ENCODE peak calls at places on chromosomes 4 and X, in four cellular contexts. One of them, this sample, is unnamed.
A peak's percentile ranks its signal among the peaks of the same experiment; 100 is the strongest.

GRCh38 chrX:150028692-150029091 is 90.4 kb upstream of the EOLA2 start:
- DNase-seq in uterus: no peak
- DNase-seq in ovary: no peak
- DNase-seq in heart right ventricle: no peak
- DNase-seq in this sample: no peak

GRCh38 chr4:27360651-27361347 is 500.2 kb downstream of the STIM2 start:
- DNase-seq in uterus: no peak
- DNase-seq in heart right ventricle: peak; percentile 8
- DNase-seq in ovary: no peak
- DNase-seq in this sample: no peak

GRCh38 chr4:75724867-75725724 is 719 bp downstream of the USO1 start:
- DNase-seq in ovary: peak; percentile 74
- DNase-seq in uterus: peak; percentile 63
- DNase-seq in heart right ventricle: peak; percentile 73
- DNase-seq in this sample: peak; percentile 73

GRCh38 chr4:152660526-152660925 is 19.3 kb downstream of the TMEM154 start:
- DNase-seq in ovary: no peak
- DNase-seq in uterus: no peak
- DNase-seq in heart right ventricle: no peak
- DNase-seq in this sample: no peak

GRCh38 chr4:118682928-118683327 is 2.3 kb upstream of the METTL14 start:
- DNase-seq in heart right ventricle: no peak
- DNase-seq in ovary: no peak
- DNase-seq in uterus: no peak
- DNase-seq in this sample: no peak

GRCh38 chr4:27819261-27819660 is 958.6 kb downstream of the STIM2 start:
- DNase-seq in uterus: no peak
- DNase-seq in ovary: no peak
- DNase-seq in heart right ventricle: no peak
- DNase-seq in this sample: no peak

GRCh38 chrX:9033586-9033985 is 341 bp downstream of the FAM9B start:
- DNase-seq in uterus: no peak
- DNase-seq in ovary: no peak
- DNase-seq in heart right ventricle: no peak
- DNase-seq in this sample: no peak

GRCh38 chr4:153143527-153144348 is 60.5 kb upstream of the TRIM2 start:
- DNase-seq in uterus: no peak
- DNase-seq in ovary: no peak
- DNase-seq in heart right ventricle: no peak
- DNase-seq in this sample: no peak

GRCh38 chr4:98469776-98470175 is 188.6 kb downstream of the TSPAN5 start:
- DNase-seq in uterus: no peak
- DNase-seq in heart right ventricle: no peak
- DNase-seq in ovary: no peak
- DNase-seq in this sample: no peak

GRCh38 chr4:10006236-10006603 is 15.1 kb downstream of the SLC2A9 start:
- DNase-seq in ovary: no peak
- DNase-seq in uterus: peak; percentile 48
- DNase-seq in heart right ventricle: peak; percentile 24
- DNase-seq in this sample: no peak

GRCh38 chr4:142194905-142195304 is 558.5 kb downstream of the IL15 start:
- DNase-seq in ovary: no peak
- DNase-seq in uterus: no peak
- DNase-seq in heart right ventricle: no peak
- DNase-seq in this sample: no peak

GRCh38 chrX:40108959-40109287 is 11.2 kb upstream of the BCOR start:
- DNase-seq in heart right ventricle: peak; percentile 74
- DNase-seq in ovary: peak; percentile 82
- DNase-seq in uterus: peak; percentile 84
- DNase-seq in this sample: peak; percentile 76

GRCh38 chr4:3775011-3775410 is 8.8 kb downstream of the ADRA2C start:
- DNase-seq in heart right ventricle: no peak
- DNase-seq in ovary: no peak
- DNase-seq in uterus: no peak
- DNase-seq in this sample: no peak

GRCh38 chr4:55826986-55827385 is 7.4 kb downstream of the EXOC1L start:
- DNase-seq in heart right ventricle: no peak
- DNase-seq in uterus: no peak
- DNase-seq in ovary: no peak
- DNase-seq in this sample: no peak

GRCh38 chr4:45566896-45567603 is 556.8 kb downstream of the GABRG1 start:
- DNase-seq in ovary: no peak
- DNase-seq in uterus: no peak
- DNase-seq in heart right ventricle: no peak
- DNase-seq in this sample: no peak

GRCh38 chr4:22766068-22766467 is 73.3 kb downstream of the GBA3 start:
- DNase-seq in ovary: no peak
- DNase-seq in uterus: no peak
- DNase-seq in heart right ventricle: no peak
- DNase-seq in this sample: no peak

GRCh38 chrX:153602621-153603020 is 3.7 kb upstream of the CCNQ start:
- DNase-seq in ovary: no peak
- DNase-seq in uterus: no peak
- DNase-seq in heart right ventricle: no peak
- DNase-seq in this sample: no peak

GRCh38 chrX:53421125-53421524 is 1.3 kb downstream of the SMC1A start:
- DNase-seq in heart right ventricle: no peak
- DNase-seq in uterus: no peak
- DNase-seq in ovary: no peak
- DNase-seq in this sample: no peak

GRCh38 chr4:168632246-168632832 is 135.5 kb downstream of the PALLD start:
- DNase-seq in heart right ventricle: no peak
- DNase-seq in uterus: no peak
- DNase-seq in ovary: no peak
- DNase-seq in this sample: no peak

GRCh38 chr4:124079174-124079780 is 633.3 kb downstream of the ANKRD50 start:
- DNase-seq in uterus: no peak
- DNase-seq in heart right ventricle: no peak
- DNase-seq in ovary: no peak
- DNase-seq in this sample: no peak

GRCh38 chrX:144494069-144494468 is 610.2 kb downstream of the UBE2NL start:
- DNase-seq in heart right ventricle: no peak
- DNase-seq in ovary: no peak
- DNase-seq in uterus: no peak
- DNase-seq in this sample: no peak

GRCh38 chr4:25223770-25224375 is 10.0 kb upstream of the PI4K2B start:
- DNase-seq in uterus: no peak
- DNase-seq in ovary: no peak
- DNase-seq in heart right ventricle: no peak
- DNase-seq in this sample: no peak

GRCh38 chrX:132843387-132843786 is 115.0 kb downstream of the HS6ST2 start:
- DNase-seq in heart right ventricle: no peak
- DNase-seq in uterus: no peak
- DNase-seq in ovary: no peak
- DNase-seq in this sample: no peak

GRCh38 chr4:175330236-175330635 is 412.1 kb downstream of the ADAM29 start:
- DNase-seq in uterus: no peak
- DNase-seq in heart right ventricle: no peak
- DNase-seq in ovary: no peak
- DNase-seq in this sample: no peak

GRCh38 chrX:45664727-45665290 is 464.1 kb upstream of the DIPK2B start:
- DNase-seq in uterus: no peak
- DNase-seq in ovary: no peak
- DNase-seq in heart right ventricle: no peak
- DNase-seq in this sample: no peak

GRCh38 chrX:116317409-116317808 is 119.0 kb upstream of the SLC6A14 start:
- DNase-seq in uterus: no peak
- DNase-seq in ovary: no peak
- DNase-seq in heart right ventricle: peak; percentile 4
- DNase-seq in this sample: no peak

GRCh38 chr4:185309770-185310169 is 86.0 kb downstream of the LRP2BP start:
- DNase-seq in heart right ventricle: no peak
- DNase-seq in ovary: no peak
- DNase-seq in uterus: no peak
- DNase-seq in this sample: no peak

DNA sequence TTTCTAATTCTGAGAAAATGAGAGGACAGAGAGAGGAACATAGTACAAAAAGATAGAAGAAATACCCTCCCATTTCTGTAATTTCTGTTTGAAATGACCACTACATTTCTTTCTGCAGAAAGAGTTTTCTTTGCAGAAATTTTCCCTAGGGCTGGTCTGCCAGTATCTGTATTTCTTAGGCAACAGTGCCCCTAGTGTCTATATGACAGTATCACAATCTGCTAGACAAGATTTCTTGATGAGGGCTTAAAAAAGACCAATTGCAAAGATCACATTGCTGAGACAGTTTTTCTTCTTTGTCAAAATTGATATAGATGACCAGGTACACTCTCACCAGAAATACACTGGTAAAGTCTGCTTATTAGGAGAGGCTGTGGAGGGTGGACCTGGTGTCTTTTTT is 81.0 kb upstream of the ZDHHC15 start:
- DNase-seq in uterus: no peak
- DNase-seq in ovary: no peak
- DNase-seq in heart right ventricle: peak; percentile 4
- DNase-seq in this sample: no peak
- TF ChIP-seq CTCF in uterus: peak; percentile 55
- TF ChIP-seq CTCF in ovary: peak; percentile 35
- TF ChIP-seq CTCF in heart right ventricle: peak; percentile 71
- TF ChIP-seq CTCF in this sample: peak; percentile 76

GRCh38 chr4:70737409-70737808 is 15.6 kb downstream of the RUFY3 start:
- DNase-seq in uterus: no peak
- DNase-seq in ovary: no peak
- DNase-seq in heart right ventricle: no peak
- DNase-seq in this sample: no peak
- TF ChIP-seq CTCF in uterus: no peak
- TF ChIP-seq CTCF in ovary: no peak
- TF ChIP-seq CTCF in heart right ventricle: no peak
- TF ChIP-seq CTCF in this sample: no peak

GRCh38 chr4:119873132-119873531 is 193.5 kb downstream of the MAD2L1 start:
- DNase-seq in heart right ventricle: no peak
- DNase-seq in uterus: no peak
- DNase-seq in ovary: no peak
- DNase-seq in this sample: no peak
- TF ChIP-seq CTCF in heart right ventricle: no peak
- TF ChIP-seq CTCF in uterus: no peak
- TF ChIP-seq CTCF in ovary: no peak
- TF ChIP-seq CTCF in this sample: no peak

DNA sequence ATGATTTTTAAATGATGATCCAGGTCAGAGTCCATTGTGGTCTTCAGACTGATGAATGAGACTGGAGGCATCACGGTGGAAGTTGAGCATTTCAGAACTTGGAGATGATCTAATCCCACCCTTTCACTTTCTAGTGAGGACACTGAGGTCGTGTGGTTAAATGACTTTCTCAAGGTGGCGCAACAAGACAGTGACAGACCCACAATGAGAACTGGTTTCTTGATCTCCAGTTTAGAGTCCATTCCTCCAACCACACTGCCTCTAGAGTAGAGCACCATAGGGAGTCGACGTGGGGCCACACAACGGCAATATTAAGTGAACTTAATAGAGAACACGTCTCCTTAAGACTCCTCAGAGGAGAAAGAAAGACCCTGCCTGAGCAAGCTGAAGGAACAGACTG is 381.0 kb downstream of the UNC5C start:
- DNase-seq in ovary: no peak
- DNase-seq in heart right ventricle: no peak
- DNase-seq in uterus: no peak
- DNase-seq in this sample: no peak
- TF ChIP-seq CTCF in ovary: no peak
- TF ChIP-seq CTCF in heart right ventricle: no peak
- TF ChIP-seq CTCF in uterus: no peak
- TF ChIP-seq CTCF in this sample: no peak

DNA sequence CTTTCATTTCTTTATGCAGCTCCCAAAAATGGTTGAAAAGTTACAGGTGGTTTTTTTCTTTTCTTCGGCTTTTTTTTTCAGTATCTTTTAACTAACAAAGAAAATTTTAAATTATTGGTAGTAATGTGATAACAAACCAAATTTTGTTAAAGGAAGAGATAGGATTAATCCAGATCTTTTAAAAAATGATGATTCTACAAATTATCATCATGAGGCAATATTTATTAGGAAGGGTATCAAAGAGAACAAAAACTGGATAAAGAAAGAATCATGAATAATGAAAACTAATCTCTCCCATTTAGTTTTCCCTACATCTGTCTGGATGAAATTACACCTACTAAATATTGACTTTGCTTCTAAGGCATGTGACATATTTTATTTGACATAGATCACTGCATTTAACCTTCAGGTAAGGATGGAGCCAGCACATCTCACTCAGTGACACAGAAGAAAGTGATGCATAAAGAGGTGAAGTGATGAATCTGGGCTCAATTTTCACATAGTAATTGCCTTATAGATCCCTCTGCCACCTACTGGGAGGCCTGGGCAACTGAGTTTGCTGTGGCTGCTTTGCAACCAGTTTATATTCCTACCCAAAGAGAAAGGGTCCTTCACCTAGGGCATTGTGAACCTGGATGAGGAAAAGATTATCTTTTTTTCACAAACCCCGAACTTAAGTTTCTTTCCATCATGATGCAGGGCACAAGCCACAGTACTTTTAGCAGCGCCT is 155.6 kb downstream of the HNRNPD start:
- DNase-seq in ovary: no peak
- DNase-seq in uterus: no peak
- DNase-seq in heart right ventricle: no peak
- DNase-seq in this sample: no peak
- TF ChIP-seq CTCF in ovary: no peak
- TF ChIP-seq CTCF in uterus: no peak
- TF ChIP-seq CTCF in heart right ventricle: peak; percentile 24
- TF ChIP-seq CTCF in this sample: peak; percentile 42

DNA sequence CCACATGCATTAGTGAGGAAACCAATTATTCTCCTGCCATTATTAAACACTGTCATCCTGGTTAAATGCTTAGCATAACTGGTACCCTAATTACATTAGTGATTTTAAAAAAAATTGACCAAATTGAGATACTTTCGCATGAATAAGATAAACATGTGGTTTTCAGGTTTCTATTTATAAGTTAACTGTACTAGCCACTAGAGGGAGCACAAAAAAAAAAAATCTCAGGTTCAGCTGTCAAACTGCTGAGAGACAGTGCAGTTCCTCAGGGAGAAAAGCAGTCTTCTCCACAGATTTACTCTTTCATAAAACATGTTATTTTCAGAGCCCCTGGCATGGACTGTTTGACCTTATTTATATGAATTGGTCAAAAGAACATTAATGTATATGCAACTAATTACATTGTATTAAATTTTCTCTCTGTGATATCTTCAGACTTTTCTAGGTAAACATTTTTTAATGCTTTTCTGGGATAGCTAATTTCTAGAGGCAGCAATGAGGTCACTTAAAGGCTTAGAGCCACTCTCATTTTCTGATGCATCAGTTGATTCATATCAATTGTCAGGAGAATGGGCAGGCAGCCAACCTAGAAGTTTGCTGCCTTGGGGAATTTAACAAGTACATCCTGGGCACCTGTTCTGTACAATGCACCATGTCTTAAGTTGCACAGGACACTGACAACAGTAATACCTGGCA is 167.5 kb downstream of the CDS1 start:
- DNase-seq in uterus: no peak
- DNase-seq in heart right ventricle: no peak
- DNase-seq in ovary: no peak
- DNase-seq in this sample: no peak
- TF ChIP-seq CTCF in uterus: peak; percentile 68
- TF ChIP-seq CTCF in heart right ventricle: peak; percentile 81
- TF ChIP-seq CTCF in ovary: peak; percentile 54
- TF ChIP-seq CTCF in this sample: peak; percentile 57